ENCODE peak calls at places on chromosomes 3 and 15, in nine cellular contexts. N is GM23248, Z is Panc1, M is hepatocyte, E is SJSA1, L is neural progenitor cell, X is lower lobe of right lung, Y is suprapubic skin, A is AG04450. B is an unnamed sample. For H3K9me3, the result is how much of the 10 kb centered on the place peaks cover.

GRCh38 chr3:45214061-45214680 is 11.9 kb downstream of the TMEM158 start:
- DNase-seq in N (no peak), Z (no peak), M (no peak), E (no peak), L (no peak), X (no peak), Y (no peak), A (no peak), B (no peak)

GRCh38 chr3:134214239-134214638 is 36.4 kb downstream of the RYK start:
- DNase-seq in N (no peak), Z (no peak), M (no peak), E (no peak), L (no peak), X (no peak), Y (no peak), A (no peak), B (no peak)

GRCh38 chr3:23256741-23257435 is 53.8 kb downstream of the UBE2E2 start:
- DNase-seq in N (peak), Z (no peak), M (no peak), E (no peak), L (no peak), X (no peak), Y (no peak), A (no peak), B (peak)

GRCh38 chr3:50372349-50372748 is 13.0 kb upstream of the TMEM115 start:
- DNase-seq in N (no peak), Z (no peak), M (peak), E (no peak), L (no peak), X (no peak), Y (no peak), A (no peak), B (no peak)

GRCh38 chr3:123678108-123678511 is 93.3 kb upstream of the HACD2 start:
- DNase-seq in N (peak), Z (no peak), M (no peak), E (no peak), L (no peak), X (no peak), Y (no peak), A (peak), B (peak)

GRCh38 chr3:137709011-137709601 is 55.0 kb upstream of the SOX14 start:
- DNase-seq in N (peak), Z (no peak), M (peak), E (no peak), L (peak), X (no peak), Y (no peak), A (no peak), B (peak)

GRCh38 chr3:13215940-13216546 is 142.8 kb upstream of the IQSEC1 start:
- DNase-seq in N (peak), Z (peak), M (no peak), E (no peak), L (no peak), X (no peak), Y (no peak), A (no peak), B (no peak)

GRCh38 chr3:86801921-86802320 is 189.0 kb downstream of the VGLL3 start:
- DNase-seq in N (peak), Z (no peak), M (no peak), E (no peak), L (no peak), X (no peak), Y (no peak), A (no peak), B (no peak)

GRCh38 chr3:69866988-69867720 is 127.9 kb downstream of the MITF start:
- DNase-seq in N (peak), Z (no peak), M (no peak), E (no peak), L (no peak), X (no peak), Y (no peak), A (no peak), B (no peak)

GRCh38 chr15:52857937-52858336 is 67.8 kb upstream of the ONECUT1 start:
- DNase-seq in N (no peak), Z (no peak), M (no peak), E (peak), L (no peak), X (no peak), Y (no peak), A (no peak), B (no peak)

GRCh38 chr3:135514064-135514455 is 451.5 kb upstream of the PPP2R3A start:
- DNase-seq in N (no peak), Z (no peak), M (no peak), E (no peak), L (peak), X (no peak), Y (no peak), A (no peak), B (no peak)

GRCh38 chr15:48221885-48222284 is 15.8 kb downstream of the SLC12A1 start:
- DNase-seq in N (peak), Z (no peak), M (no peak), E (no peak), L (no peak), X (no peak), Y (no peak), A (no peak), B (no peak)

GRCh38 chr3:58001979-58002378 is 6.2 kb upstream of the FLNB start:
- DNase-seq in N (no peak), Z (no peak), M (no peak), E (no peak), L (no peak), X (no peak), Y (no peak), A (no peak), B (no peak)

GRCh38 chr3:65568497-65568896 is 470.2 kb downstream of the MAGI1 start:
- DNase-seq in N (no peak), Z (no peak), M (no peak), E (no peak), L (no peak), X (no peak), Y (no peak), A (no peak), B (peak)

GRCh38 chr15:98725874-98726273 is 77.5 kb downstream of the IGF1R start:
- DNase-seq in N (no peak), Z (no peak), M (no peak), E (no peak), L (no peak), X (no peak), Y (no peak), A (no peak), B (no peak)

GRCh38 chr3:146142757-146143156 is 18.2 kb downstream of the PLOD2 start:
- DNase-seq in N (peak), Z (no peak), M (peak), E (peak), L (peak), X (no peak), Y (no peak), A (no peak), B (no peak)

GRCh38 chr3:13574798-13575451 is 26.0 kb downstream of the FBLN2 start:
- DNase-seq in N (peak), Z (no peak), M (peak), E (no peak), L (peak), X (no peak), Y (no peak), A (no peak), B (no peak)

GRCh38 chr3:86792316-86792715 is 198.6 kb downstream of the VGLL3 start:
- DNase-seq in N (no peak), Z (no peak), M (no peak), E (no peak), L (no peak), X (no peak), Y (no peak), A (no peak), B (no peak)

GRCh38 chr15:74531144-74531811 is 9.7 kb upstream of the ARID3B start:
- DNase-seq in N (peak), Z (peak), M (peak), E (peak), L (peak), X (no peak), Y (no peak), A (peak), B (peak)

GRCh38 chr3:192827208-192827607 is 90.4 kb downstream of the MB21D2 start:
- DNase-seq in N (peak), Z (no peak), M (no peak), E (no peak), L (no peak), X (no peak), Y (no peak), A (no peak), B (no peak)

GRCh38 chr3:100463646-100464155 is 28.7 kb upstream of the TMEM45A start:
- DNase-seq in N (no peak), Z (no peak), M (no peak), E (no peak), L (no peak), X (no peak), Y (no peak), A (no peak), B (no peak)

GRCh38 chr3:143658869-143659268 is 189.4 kb downstream of the SLC9A9 start:
- DNase-seq in N (peak), Z (no peak), M (no peak), E (no peak), L (no peak), X (no peak), Y (no peak), A (no peak), B (no peak)

GRCh38 chr15:52292780-52293392 is 2.7 kb downstream of the MYO5C start:
- DNase-seq in N (no peak), Z (no peak), M (no peak), E (no peak), L (no peak), X (no peak), Y (no peak), A (no peak), B (no peak)

GRCh38 chr15:68503791-68504720 is 72.1 kb upstream of the ITGA11 start:
- DNase-seq in N (no peak), Z (no peak), M (no peak), E (no peak), L (no peak), X (no peak), Y (peak), A (no peak), B (peak)

GRCh38 chr3:184562875-184563568 is 1.4 kb downstream of the EPHB3 start:
- DNase-seq in N (peak), Z (no peak), M (peak), E (no peak), L (peak), X (no peak), Y (no peak), A (no peak), B (peak)

GRCh38 chr15:39232512-39232911 is 348.4 kb upstream of the THBS1 start:
- DNase-seq in N (peak), Z (no peak), M (no peak), E (peak), L (no peak), X (no peak), Y (no peak), A (peak), B (peak)

GRCh38 chr3:12944849-12945248 is 103.5 kb upstream of the RPL32 start:
- DNase-seq in N (no peak), Z (no peak), M (no peak), E (no peak), L (peak), X (no peak), Y (no peak), A (no peak), B (peak)

GRCh38 chr3:182027366-182027765 is 315.6 kb downstream of the SOX2 start:
- DNase-seq in N (no peak), Z (no peak), M (no peak), E (no peak), L (no peak), X (no peak), Y (no peak), A (no peak), B (no peak)

GRCh38 chr15:33601461-33601860 is 290.7 kb downstream of the RYR3 start:
- DNase-seq in N (no peak), Z (no peak), M (no peak), E (no peak), L (no peak), X (no peak), Y (no peak), A (no peak), B (no peak)

GRCh38 chr15:73804421-73804820 is 51.3 kb upstream of the INSYN1 start:
- DNase-seq in N (no peak), Z (no peak), M (no peak), E (no peak), L (peak), X (no peak), Y (no peak), A (no peak), B (no peak)

GRCh38 chr3:141816958-141817357 is 53.8 kb downstream of the GRK7 start:
- DNase-seq in N (peak), Z (no peak), M (no peak), E (no peak), L (no peak), X (no peak), Y (no peak), A (no peak), B (peak)

GRCh38 chr15:75727031-75727531 is 14.4 kb upstream of the CSPG4 start:
- DNase-seq in N (no peak), Z (no peak), M (no peak), E (no peak), L (no peak), X (peak), Y (no peak), A (no peak), B (no peak)

GRCh38 chr15:75725021-75725718 is 12.5 kb upstream of the CSPG4 start:
- DNase-seq in N (no peak), Z (no peak), M (no peak), E (no peak), L (no peak), X (peak), Y (no peak), A (no peak), B (no peak)

GRCh38 chr15:75727851-75728715 is 15.4 kb upstream of the CSPG4 start:
- DNase-seq in N (peak), Z (no peak), M (peak), E (peak), L (peak), X (peak), Y (no peak), A (no peak), B (peak)

GRCh38 chr15:75723847-75724660 is 11.4 kb upstream of the CSPG4 start:
- DNase-seq in N (peak), Z (no peak), M (peak), E (peak), L (peak), X (peak), Y (peak), A (peak), B (peak)

DNA sequence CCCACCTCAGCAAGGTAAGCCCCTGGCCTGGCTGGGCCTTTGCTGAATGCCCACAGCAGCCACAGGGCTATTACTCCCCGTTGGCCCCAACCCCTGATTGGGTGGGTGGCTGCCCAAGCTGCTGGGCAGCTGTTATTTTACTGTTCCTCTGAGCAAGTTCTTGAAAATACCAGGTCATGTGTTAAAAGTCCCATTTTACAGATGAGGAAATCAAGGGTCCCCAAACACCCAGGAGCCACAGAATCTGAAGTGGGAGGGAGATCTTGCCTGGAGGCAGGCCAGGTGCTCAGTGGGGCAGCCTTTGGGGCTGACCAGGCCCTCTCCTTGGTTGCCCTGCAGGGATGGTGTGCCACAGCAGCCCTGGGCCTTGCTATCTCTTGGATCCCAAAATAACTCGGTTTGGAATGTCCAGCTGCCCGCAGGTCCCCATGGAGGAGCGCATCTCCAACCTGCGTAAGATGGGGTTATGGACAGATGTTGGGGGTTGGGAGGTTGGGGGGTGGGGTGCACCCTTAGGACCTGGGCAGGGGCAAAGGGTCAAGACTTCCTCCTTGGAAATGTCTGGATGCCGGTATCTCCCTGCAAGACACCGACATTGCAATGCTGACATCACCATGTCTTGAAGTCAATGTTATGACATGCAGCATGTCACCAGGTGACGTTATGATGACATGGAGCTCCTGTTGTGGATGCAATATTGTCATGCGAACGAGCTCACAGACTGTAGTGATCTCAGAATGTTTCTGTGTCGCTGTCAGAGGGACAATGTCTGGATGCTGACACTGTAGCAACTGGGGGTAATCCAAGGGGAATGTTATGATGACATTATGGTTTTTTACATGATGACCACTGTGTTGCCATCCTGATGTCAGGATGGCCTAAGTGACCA is 13.3 kb upstream of the CSPG4 start:
- DNase-seq in N (peak), Z (no peak), M (no peak), E (no peak), L (no peak), X (peak), Y (no peak), A (no peak), B (no peak)
- H3K27ac ChIP-seq in N (no peak), Z (no peak), M (no peak), E (no peak), L (no peak), X (no peak), Y (no peak), A (no peak), B (no peak)

DNA sequence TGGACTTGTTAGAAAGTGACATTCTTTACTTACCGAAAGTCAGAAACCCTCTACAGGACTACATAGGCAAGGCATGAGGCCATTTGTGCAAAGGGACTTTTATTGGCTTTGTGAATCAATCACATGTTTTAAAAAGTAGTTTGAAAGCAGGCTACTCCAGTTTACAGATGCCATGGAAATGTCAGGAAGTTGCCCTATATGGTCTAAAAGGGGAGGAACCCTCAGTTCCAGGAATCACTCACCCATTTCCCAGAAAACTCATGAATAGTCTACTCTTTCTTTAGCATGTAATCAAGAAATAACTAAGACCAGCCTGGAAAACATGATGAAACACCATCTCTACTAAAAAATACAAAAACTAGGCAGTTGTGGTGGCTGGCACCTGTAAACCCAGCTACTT is 51.0 kb upstream of the MKRN3 start:
- DNase-seq in N (no peak), Z (no peak), M (no peak), E (no peak), L (no peak), X (no peak), Y (no peak), A (no peak), B (no peak)
- H3K9me3 ChIP-seq in N (under half), Z (under half), M (under half), E (under half), L (under half), X (under half), Y (under half), A (under half), B (under half)

GRCh38 chr15:40902605-40903561 is 8.6 kb downstream of the VPS18 start:
- DNase-seq in N (no peak), Z (no peak), M (no peak), E (no peak), L (peak), X (peak), Y (no peak), A (no peak), B (no peak)

GRCh38 chr15:40904552-40905201 is 10.4 kb downstream of the VPS18 start:
- DNase-seq in N (no peak), Z (no peak), M (no peak), E (no peak), L (no peak), X (no peak), Y (no peak), A (no peak), B (no peak)

GRCh38 chr15:40906947-40907802 is 12.9 kb downstream of the VPS18 start:
- DNase-seq in N (peak), Z (no peak), M (peak), E (no peak), L (no peak), X (peak), Y (no peak), A (no peak), B (peak)

GRCh38 chr15:40908095-40908494 is 13.8 kb downstream of the VPS18 start:
- DNase-seq in N (no peak), Z (no peak), M (no peak), E (no peak), L (no peak), X (no peak), Y (no peak), A (no peak), B (no peak)

DNA sequence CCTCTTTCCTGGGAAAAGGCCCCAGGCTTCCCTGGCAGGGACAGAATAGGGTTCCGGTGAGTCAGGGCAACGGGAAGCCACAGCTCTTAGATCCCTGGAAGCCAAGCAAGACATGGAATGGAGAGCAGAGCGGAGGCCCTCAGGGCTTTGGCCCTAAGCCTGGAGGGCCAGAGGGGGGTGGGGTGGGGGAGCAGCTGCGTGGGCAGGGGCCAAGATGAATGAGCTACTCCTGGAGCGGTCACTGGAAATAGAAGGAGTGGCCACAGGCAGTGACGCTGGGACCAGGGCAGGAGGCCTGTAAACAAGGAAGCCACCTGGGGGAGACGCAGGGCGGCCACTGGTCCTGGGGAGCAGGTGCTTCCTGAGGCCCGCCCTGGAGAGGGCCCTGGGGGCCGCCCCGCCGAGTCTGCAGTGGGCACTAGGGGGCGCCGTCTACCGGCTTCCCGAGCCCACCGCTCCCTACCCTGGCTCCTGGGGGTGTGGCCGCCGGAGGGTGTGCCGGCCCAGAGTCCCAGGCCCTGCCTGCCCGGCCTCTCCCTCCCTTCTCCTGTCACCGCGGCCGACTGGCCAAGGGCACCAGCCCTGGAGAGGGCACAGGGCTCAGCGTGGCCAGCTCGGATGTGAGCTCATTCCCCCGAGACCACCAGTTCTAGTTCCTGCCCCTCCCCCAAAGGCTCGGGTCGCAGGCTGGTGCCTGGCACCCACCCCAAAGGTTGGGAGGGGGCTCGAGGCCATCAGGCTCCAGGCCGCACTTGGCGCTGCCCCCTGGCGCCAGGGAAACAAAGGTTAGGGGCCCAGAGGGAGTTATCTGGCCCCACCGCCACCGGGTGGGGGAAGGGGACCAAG is 12.1 kb downstream of the VPS18 start:
- DNase-seq in N (peak), Z (no peak), M (peak), E (peak), L (peak), X (peak), Y (peak), A (peak), B (peak)
- H3K27ac ChIP-seq in N (peak), Z (peak), M (peak), E (no peak), L (no peak), X (peak), Y (peak), A (peak), B (peak)

DNA sequence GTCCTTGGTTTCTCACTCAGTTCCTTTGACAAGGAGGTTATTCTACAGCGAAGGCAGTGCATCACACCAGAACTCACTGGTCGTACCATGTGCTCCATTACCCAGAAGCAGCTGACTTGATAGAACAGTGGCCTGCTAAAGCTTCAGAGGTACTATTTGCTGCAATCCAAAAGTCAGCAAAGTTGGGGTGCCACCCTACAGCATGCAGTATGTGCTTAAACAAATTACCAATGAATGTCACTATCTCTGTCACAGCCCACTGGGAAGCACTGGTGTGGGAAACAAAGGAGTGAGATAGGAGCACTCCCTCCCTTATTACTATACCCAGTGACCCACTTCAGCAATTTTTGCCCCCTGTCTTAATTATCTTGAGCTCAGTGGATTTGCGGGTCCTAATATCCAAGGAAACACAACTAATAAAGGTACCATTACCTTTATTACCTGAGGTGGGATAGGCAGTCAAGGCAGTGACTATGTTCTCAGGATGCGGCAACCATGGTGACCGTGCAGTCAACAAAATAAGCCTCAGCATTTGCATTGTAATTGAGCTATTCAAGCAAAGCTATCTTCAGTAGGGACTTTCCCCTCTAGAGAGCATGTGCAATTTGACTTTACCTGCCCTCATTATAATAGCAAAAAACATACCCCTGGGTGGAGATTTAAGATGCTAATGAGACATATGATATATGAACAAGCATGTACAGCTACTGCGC is 199.4 kb downstream of the OCA2 start:
- DNase-seq in N (no peak), Z (no peak), M (no peak), E (no peak), L (no peak), X (no peak), Y (no peak), A (no peak), B (no peak)
- H3K9me3 ChIP-seq in N (under half), Z (under half), M (under half), E (under half), L (under half), X (under half), Y (under half), A (under half), B (under half)

B was measured in SJCRH30.